ENCODE peak calls at places on chromosomes 12 and 14, in four cellular contexts. K is H1, S is SK-N-SH, J is GM12878. G is an unnamed sample.

GRCh38 chr12:120468846-120469449 is 600 bp downstream of the SRSF9 start:
- DNase-seq in K (no peak), S (peak), J (no peak), G (no peak)

GRCh38 chr14:24113801-24114535 is 609 bp upstream of the DCAF11 start:
- DNase-seq in K (peak), S (peak), J (peak), G (peak)

GRCh38 chr14:98606041-98606640 is 665.9 kb downstream of the BCL11B start:
- DNase-seq in K (no peak), S (no peak), J (no peak), G (no peak)

GRCh38 chr14:102928412-102929348 is 6.2 kb downstream of the AMN start:
- DNase-seq in K (no peak), S (no peak), J (no peak), G (no peak)

GRCh38 chr14:58599145-58599544 is 38.6 kb upstream of the DACT1 start:
- DNase-seq in K (no peak), S (no peak), J (no peak), G (no peak)

GRCh38 chr14:91220581-91221000 is 23.9 kb downstream of the GPR68 start:
- DNase-seq in K (no peak), S (no peak), J (no peak), G (no peak)

GRCh38 chr12:42706331-42706730 is 116.8 kb upstream of the PRICKLE1 start:
- DNase-seq in K (no peak), S (no peak), J (no peak), G (no peak)

GRCh38 chr14:64983439-64984310 is 3.0 kb upstream of the FNTB start:
- DNase-seq in K (no peak), S (peak), J (no peak), G (peak)

GRCh38 chr12:46886541-46887041 is 60.8 kb upstream of the SLC38A4 start:
- DNase-seq in K (no peak), S (no peak), J (no peak), G (no peak)

GRCh38 chr12:124388679-124389536 is 94.0 kb downstream of the RFLNA start:
- DNase-seq in K (no peak), S (peak), J (no peak), G (no peak)

GRCh38 chr12:1660304-1661187 is 30.3 kb upstream of the ADIPOR2 start:
- DNase-seq in K (no peak), S (no peak), J (no peak), G (no peak)

GRCh38 chr14:30669594-30669993 is 47.5 kb downstream of the SCFD1 start:
- DNase-seq in K (no peak), S (no peak), J (no peak), G (no peak)

GRCh38 chr12:49227701-49228100 is 37.2 kb upstream of the TUBA1C start:
- DNase-seq in K (no peak), S (no peak), J (no peak), G (no peak)

GRCh38 chr12:11891350-11892064 is 179.2 kb upstream of the BCL2L14 start:
- DNase-seq in K (no peak), S (no peak), J (no peak), G (no peak)

GRCh38 chr12:102543494-102543893 is 63.1 kb upstream of the IGF1 start:
- DNase-seq in K (no peak), S (no peak), J (no peak), G (no peak)

GRCh38 chr12:47551426-47551851 is 154.4 kb downstream of the RPAP3 start:
- DNase-seq in K (no peak), S (no peak), J (no peak), G (no peak)

GRCh38 chr14:73661872-73662271 is 17.1 kb downstream of the DNAL1 start:
- DNase-seq in K (no peak), S (no peak), J (no peak), G (no peak)

GRCh38 chr12:112977641-112978040 is 678 bp upstream of the OAS2 start:
- DNase-seq in K (no peak), S (no peak), J (no peak), G (no peak)

GRCh38 chr12:51884676-51885229 is 3.1 kb upstream of the ANKRD33 start:
- DNase-seq in K (no peak), S (no peak), J (no peak), G (no peak)

GRCh38 chr14:99592394-99592793 is 11.6 kb downstream of the CCDC85C start:
- DNase-seq in K (no peak), S (no peak), J (no peak), G (no peak)

GRCh38 chr14:44700184-44700583 is 193.1 kb upstream of the FSCB start:
- DNase-seq in K (no peak), S (no peak), J (no peak), G (no peak)

DNA sequence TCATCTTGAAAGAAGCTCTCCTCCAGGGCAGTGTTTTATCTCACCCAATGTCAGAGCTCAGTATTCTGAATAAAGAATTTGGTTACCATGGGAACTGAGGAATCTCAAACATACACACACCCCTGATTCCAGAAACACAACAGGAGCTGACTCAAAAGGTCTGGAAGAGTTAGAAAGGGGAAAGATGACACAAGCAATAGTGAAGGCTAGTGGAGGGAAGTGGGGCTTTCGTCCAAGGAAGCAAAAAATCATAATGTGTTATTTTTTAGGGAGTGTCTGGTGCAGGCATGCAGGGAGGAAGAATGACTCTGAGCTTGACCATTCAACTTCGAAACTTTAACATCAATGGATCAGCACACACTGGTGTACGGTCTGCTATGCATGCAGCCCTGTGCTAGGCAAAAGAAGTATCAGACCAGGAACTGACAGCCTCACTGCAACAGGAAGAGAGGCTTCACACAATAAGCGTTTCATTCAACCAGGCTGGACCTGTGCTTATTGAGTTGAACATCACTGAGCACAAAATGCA is 20.3 kb downstream of the HEBP1 start:
- DNase-seq in K (no peak), S (no peak), J (no peak), G (no peak)
- H3K27ac ChIP-seq in K (no peak), S (no peak), J (no peak), G (no peak)

GRCh38 chr12:69894800-69895199 is 69.8 kb downstream of the MYRFL start:
- DNase-seq in K (no peak), S (no peak), J (no peak), G (no peak)

GRCh38 chr12:69896653-69897381 is 71.8 kb downstream of the MYRFL start:
- DNase-seq in K (peak), S (no peak), J (no peak), G (no peak)

GRCh38 chr12:69898236-69898635 is 73.2 kb downstream of the MYRFL start:
- DNase-seq in K (no peak), S (no peak), J (no peak), G (no peak)

GRCh38 chr12:69900720-69901131 is 75.7 kb downstream of the MYRFL start:
- DNase-seq in K (no peak), S (peak), J (no peak), G (no peak)

GRCh38 chr12:69897744-69898143 is 72.7 kb downstream of the MYRFL start:
- DNase-seq in K (no peak), S (no peak), J (no peak), G (no peak)
- TF ChIP-seq SIN3A in K (no peak), S (no peak), J (no peak), G (no peak)

GRCh38 chr12:126139355-126139754 is 1074.1 kb downstream of the AACS start:
- DNase-seq in K (no peak), S (no peak), J (no peak), G (no peak)
- TF ChIP-seq CTCF in K (no peak), S (peak), J (no peak), G (peak)

DNA sequence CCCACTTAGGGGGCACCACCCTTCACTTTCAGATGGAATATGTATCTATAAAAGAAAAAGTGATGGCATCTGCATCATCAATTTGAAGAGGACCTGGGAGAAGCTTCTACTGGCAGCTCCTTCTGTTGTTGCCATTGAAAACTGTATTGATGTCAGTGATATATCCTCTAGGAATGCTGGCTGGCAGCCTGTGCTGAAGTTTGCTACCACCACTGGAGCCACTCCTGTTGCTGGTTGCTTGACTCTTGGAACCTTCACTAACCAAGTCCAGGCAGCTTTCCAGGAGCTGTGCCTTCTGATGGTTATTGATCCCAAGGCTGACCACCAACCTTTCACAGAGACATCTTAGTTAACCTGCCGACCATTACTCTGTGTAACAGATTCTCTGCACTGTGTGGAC is 44.7 kb downstream of the RIMKLB start:
- DNase-seq in K (no peak), S (no peak), J (no peak), G (no peak)
- H3K27ac ChIP-seq in K (no peak), S (no peak), J (no peak), G (no peak)

GRCh38 chr12:80596509-80596908 is 110.9 kb upstream of the MYF6 start:
- DNase-seq in K (no peak), S (no peak), J (no peak), G (no peak)
- TF ChIP-seq SIN3A in K (no peak), S (no peak), J (no peak), G (no peak)